ENCODE peak calls at places on chromosome 12, in eight cellular contexts. K is Calu3, R is frontal cortex, Y is spleen, J is Kasumi-1, I is Panc1, A is HS-5, Q is NCI-H2171. P is an unnamed sample.
A peak's percentile ranks its signal among the peaks of the same experiment; 100 is the strongest.

GRCh38 chr12:135127-135526 is 68.6 kb downstream of the IQSEC3 start:
- DNase-seq in R (no peak), K (no peak), A (no peak), Y (no peak), Q (no peak), J (no peak), I (no peak), P (no peak)

GRCh38 chr12:5272061-5272820 is 159.7 kb upstream of the NTF3 start:
- DNase-seq in K (no peak), Q (no peak), I (no peak), A (no peak), R (no peak), J (no peak), Y (no peak), P (no peak)

GRCh38 chr12:93663729-93664084 is 13.5 kb upstream of the CRADD start:
- DNase-seq in K (no peak), I (no peak), A (no peak), R (no peak), Y (no peak), Q (no peak), J (no peak), P (no peak)

GRCh38 chr12:76449572-76449971 is 101.4 kb upstream of the BBS10 start:
- DNase-seq in R (no peak), K (no peak), Y (no peak), Q (no peak), A (peak; percentile 58), J (no peak), I (no peak), P (no peak)

GRCh38 chr12:53928054-53928879 is 10.4 kb upstream of the HOXC13 start:
- DNase-seq in J (no peak), K (no peak), Y (no peak), A (no peak), I (no peak), Q (no peak), R (no peak), P (no peak)

GRCh38 chr12:53820503-53820902 is 68.7 kb upstream of the CISTR start:
- DNase-seq in Q (no peak), A (peak; percentile 22), R (no peak), I (no peak), Y (no peak), J (no peak), K (no peak), P (no peak)

GRCh38 chr12:122891661-122892525 is 4.0 kb downstream of the VPS37B start:
- DNase-seq in A (no peak), R (no peak), Y (no peak), J (peak; percentile 64), I (no peak), Q (no peak), K (peak; percentile 59), P (no peak)

GRCh38 chr12:58575281-58575680 is 345.0 kb downstream of the LRIG3 start:
- DNase-seq in A (no peak), Q (no peak), I (no peak), J (peak; percentile 84), K (no peak), Y (no peak), R (no peak), P (no peak)

GRCh38 chr12:129119537-129119936 is 266.3 kb downstream of the GLT1D1 start:
- DNase-seq in I (no peak), J (no peak), K (no peak), Q (no peak), Y (no peak), A (no peak), R (no peak), P (no peak)

GRCh38 chr12:25839470-25839869 is 119.0 kb upstream of the RASSF8 start:
- DNase-seq in A (no peak), I (no peak), R (no peak), Y (no peak), Q (no peak), K (no peak), J (no peak), P (no peak)

GRCh38 chr12:88784166-88784565 is 203.9 kb upstream of the KITLG start:
- DNase-seq in Q (no peak), Y (no peak), I (no peak), A (no peak), R (no peak), K (no peak), J (no peak), P (no peak)

GRCh38 chr12:97921957-97922722 is 459.5 kb downstream of the RMST start:
- DNase-seq in A (no peak), J (no peak), Y (no peak), R (no peak), K (no peak), I (no peak), Q (no peak), P (no peak)

GRCh38 chr12:84270470-84271140 is 642.0 kb downstream of the SLC6A15 start:
- DNase-seq in I (no peak), A (no peak), J (no peak), Y (no peak), K (no peak), R (no peak), Q (no peak), P (no peak)

GRCh38 chr12:110858848-110859247 is 12.1 kb downstream of the CCDC63 start:
- DNase-seq in Y (no peak), J (no peak), I (no peak), R (no peak), K (no peak), A (no peak), Q (no peak), P (no peak)

GRCh38 chr12:30880061-30880460 is 46.5 kb upstream of the TSPAN11 start:
- DNase-seq in Y (no peak), K (no peak), R (no peak), Q (no peak), A (no peak), I (no peak), J (no peak), P (no peak)

GRCh38 chr12:19014243-19014642 is 115.3 kb upstream of the PLEKHA5 start:
- DNase-seq in Q (no peak), Y (no peak), K (no peak), J (no peak), A (no peak), I (no peak), R (no peak), P (no peak)

GRCh38 chr12:124909831-124910560 is 4.5 kb downstream of the UBC start:
- DNase-seq in K (no peak), I (no peak), Q (no peak), J (no peak), Y (no peak), R (no peak), A (no peak), P (no peak)

GRCh38 chr12:12721251-12721689 is 4.1 kb downstream of the CDKN1B start:
- DNase-seq in Q (no peak), K (no peak), I (no peak), J (peak; percentile 12), Y (no peak), A (no peak), R (no peak), P (no peak)